ENCODE peak calls at places on chromosomes 16 and 17, in nine cellular contexts. K, P, N, V, M, H, Y, D and L are unnamed samples.

GRCh38 chr17:35540589-35541404 is 3.3 kb upstream of the SLFN12L start:
- DNase-seq in K (peak; percentile 30), P (peak; percentile 8), N (peak; percentile 69), V (no peak), M (peak; percentile 51), H (peak; percentile 18), Y (no peak), D (peak; percentile 43), L (no peak)

GRCh38 chr16:10992797-10993196 is 48.4 kb downstream of the CLEC16A start:
- DNase-seq in K (no peak), P (no peak), N (no peak), V (no peak), M (no peak), H (peak; percentile 91), Y (no peak), D (peak; percentile 45), L (peak; percentile 17)

GRCh38 chr16:78576941-78577340 is 477.5 kb downstream of the WWOX start:
- DNase-seq in K (no peak), P (no peak), N (no peak), V (no peak), M (no peak), H (peak; percentile 85), Y (no peak), D (no peak), L (no peak)

GRCh38 chr17:43570518-43570928 is 24.4 kb upstream of the ETV4 start:
- DNase-seq in K (no peak), P (no peak), N (no peak), V (no peak), M (no peak), H (peak; percentile 89), Y (no peak), D (no peak), L (no peak)

GRCh38 chr17:57762375-57762916 is 17.3 kb upstream of the CCDC182 start:
- DNase-seq in K (no peak), P (no peak), N (no peak), V (peak; percentile 44), M (no peak), H (no peak), Y (no peak), D (no peak), L (no peak)

GRCh38 chr17:13581925-13582324 is 19.8 kb downstream of the HS3ST3A1 start:
- DNase-seq in K (no peak), P (no peak), N (no peak), V (no peak), M (no peak), H (no peak), Y (no peak), D (no peak), L (no peak)

GRCh38 chr17:50129946-50130777 is at the start of gene SAMD14:
- DNase-seq in K (no peak), P (no peak), N (no peak), V (no peak), M (no peak), H (no peak), Y (no peak), D (no peak), L (no peak)

GRCh38 chr17:66812571-66812970 is 22.3 kb upstream of the CACNG5 start:
- DNase-seq in K (no peak), P (no peak), N (no peak), V (no peak), M (no peak), H (no peak), Y (no peak), D (no peak), L (no peak)

GRCh38 chr16:17845031-17845430 is 374.3 kb upstream of the XYLT1 start:
- DNase-seq in K (no peak), P (no peak), N (no peak), V (no peak), M (no peak), H (no peak), Y (no peak), D (no peak), L (no peak)

GRCh38 chr17:1124238-1124699 is 55.5 kb downstream of the ABR start:
- DNase-seq in K (no peak), P (no peak), N (no peak), V (no peak), M (no peak), H (no peak), Y (no peak), D (no peak), L (no peak)

GRCh38 chr17:80604007-80604728 is 59.5 kb downstream of the RPTOR start:
- DNase-seq in K (no peak), P (no peak), N (no peak), V (no peak), M (no peak), H (no peak), Y (no peak), D (no peak), L (no peak)

GRCh38 chr16:30715777-30716445 is 16.9 kb downstream of the SRCAP start:
- DNase-seq in K (no peak), P (no peak), N (no peak), V (peak; percentile 56), M (no peak), H (peak; percentile 80), Y (no peak), D (no peak), L (no peak)

GRCh38 chr16:2827831-2828520 is 2.1 kb upstream of the ZG16B start:
- DNase-seq in K (no peak), P (no peak), N (peak; percentile 25), V (no peak), M (no peak), H (no peak), Y (no peak), D (no peak), L (no peak)

GRCh38 chr17:76998839-76999238 is 130.6 kb downstream of the MGAT5B start:
- DNase-seq in K (no peak), P (no peak), N (no peak), V (no peak), M (no peak), H (no peak), Y (no peak), D (no peak), L (no peak)
- H3K4me3 ChIP-seq in K (no peak overlapping the region), P (no peak overlapping the region), N (no peak overlapping the region), V (no peak overlapping the region), M (no peak overlapping the region), H (no peak overlapping the region), Y (no peak overlapping the region), D (no peak overlapping the region), L (no peak overlapping the region)

GRCh38 chr16:50676684-50677225 is 4.4 kb downstream of the SNX20 start:
- DNase-seq in K (no peak), P (no peak), N (peak; percentile 18), V (no peak), M (no peak), H (no peak), Y (no peak), D (no peak), L (no peak)
- TF ChIP-seq CTCF in K (no peak), P (no peak), N (no peak), V (no peak), M (no peak), H (no peak), Y (no peak), D (no peak), L (no peak)

DNA sequence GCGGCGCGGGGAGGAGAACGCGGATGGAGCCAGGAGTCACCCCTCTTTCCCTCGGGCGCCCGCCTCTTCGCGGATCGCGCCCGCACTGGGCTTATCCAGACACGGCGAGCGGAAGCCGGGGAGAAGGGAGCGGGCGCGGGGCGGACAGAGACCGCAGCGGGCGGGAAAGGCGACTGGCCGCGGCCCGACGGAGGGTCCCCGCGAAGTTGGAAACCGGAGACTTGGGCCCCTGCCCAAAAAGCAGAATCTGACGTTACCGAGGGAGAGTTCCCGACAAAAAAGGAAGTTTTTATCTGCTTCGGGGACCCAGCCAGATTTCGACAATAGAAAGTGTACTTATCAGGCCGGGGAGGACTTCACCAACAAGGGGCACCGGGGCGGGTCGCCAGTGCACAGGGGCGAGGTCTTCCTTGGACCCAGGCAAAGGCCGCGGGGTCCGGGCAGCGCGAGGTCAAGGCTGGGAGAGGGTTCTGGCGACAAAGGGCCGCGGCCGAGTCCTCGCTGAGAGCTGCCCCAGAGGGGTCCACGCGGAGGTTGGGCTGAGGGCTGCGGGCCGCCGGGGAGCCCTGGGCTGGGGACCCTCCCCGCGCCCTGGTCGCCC is 512 bp downstream of the ST6GALNAC2 start:
- DNase-seq in K (no peak), P (no peak), N (peak; percentile 67), V (no peak), M (no peak), H (no peak), Y (peak; percentile 39), D (peak; percentile 42), L (no peak)
- H3K4me3 ChIP-seq in K (peak overlapping the region; percentile 38), P (peak overlapping the region; percentile 49), N (peak overlapping the region; percentile 80), V (peak overlapping the region; percentile 40), M (peak overlapping the region; percentile 63), H (peak overlapping the region; percentile 82), Y (peak overlapping the region; percentile 80), D (peak overlapping the region; percentile 69), L (peak overlapping the region; percentile 48)

GRCh38 chr16:70253291-70254094 is 1.8 kb upstream of the EXOSC6 start:
- DNase-seq in K (no peak), P (no peak), N (no peak), V (peak; percentile 67), M (no peak), H (peak; percentile 58), Y (peak; percentile 51), D (peak; percentile 46), L (no peak)

GRCh38 chr16:70252355-70252988 is 732 bp upstream of the EXOSC6 start:
- DNase-seq in K (no peak), P (no peak), N (no peak), V (peak; percentile 67), M (no peak), H (peak; percentile 46), Y (no peak), D (no peak), L (no peak)

GRCh38 chr16:70251651-70252354 is at the start of gene EXOSC6:
- DNase-seq in K (peak; percentile 85), P (peak; percentile 53), N (peak; percentile 95), V (peak; percentile 96), M (peak; percentile 92), H (peak; percentile 96), Y (peak; percentile 89), D (peak; percentile 93), L (peak; percentile 41)

GRCh38 chr16:70254095-70254964 is 2.6 kb upstream of the EXOSC6 start:
- DNase-seq in K (no peak), P (no peak), N (no peak), V (no peak), M (no peak), H (no peak), Y (no peak), D (no peak), L (no peak)

DNA sequence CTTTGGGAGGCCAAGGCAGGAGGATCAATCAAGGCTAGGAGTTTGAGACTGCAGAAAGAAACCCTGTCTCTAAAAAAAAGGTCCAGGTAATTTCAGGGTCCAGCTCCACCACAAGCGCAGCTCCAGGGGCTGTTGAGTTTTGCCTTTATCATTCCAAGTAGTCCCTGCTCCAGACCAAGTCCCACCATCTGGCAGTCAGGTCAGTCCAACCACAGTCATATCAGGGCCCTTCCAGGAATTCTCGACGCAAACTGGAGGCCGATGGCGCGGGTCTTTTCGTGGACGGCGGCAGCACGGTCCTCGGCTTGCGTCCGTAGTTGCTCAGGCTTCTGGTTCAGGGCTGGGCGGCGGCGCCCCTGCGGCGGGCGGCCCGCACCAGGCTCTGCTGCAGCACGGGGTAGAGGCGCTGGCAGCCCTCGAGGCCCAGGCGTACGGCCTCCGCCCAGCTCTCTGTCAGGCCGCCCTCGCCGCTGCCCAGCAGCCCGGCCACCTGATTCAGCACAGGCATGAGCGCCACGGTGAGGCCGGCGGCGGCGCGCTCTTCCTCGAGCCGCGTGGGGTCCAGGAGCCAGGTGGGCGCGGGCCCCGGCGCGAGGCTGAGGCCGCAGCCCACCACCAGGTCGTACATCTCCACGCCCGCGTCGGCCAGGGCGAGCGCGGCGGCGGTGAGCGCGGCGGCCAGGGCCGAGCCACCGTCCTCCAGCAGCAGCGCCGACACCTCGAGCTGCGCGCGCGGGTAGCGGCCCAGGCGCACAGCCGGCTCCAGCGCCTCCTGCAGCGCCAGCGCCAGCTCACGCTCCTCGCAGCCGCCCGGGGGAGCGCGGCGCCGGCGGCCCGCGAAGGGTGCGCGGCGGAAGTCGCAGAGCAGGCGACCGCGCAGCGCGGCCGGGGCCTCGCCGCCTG is 741 bp downstream of the EXOSC6 start:
- DNase-seq in K (no peak), P (no peak), N (peak; percentile 62), V (peak; percentile 55), M (peak; percentile 25), H (peak; percentile 62), Y (peak; percentile 62), D (peak; percentile 52), L (no peak)
- TF ChIP-seq CTCF in K (no peak), P (no peak), N (no peak), V (no peak), M (no peak), H (no peak), Y (no peak), D (no peak), L (peak; percentile 1)